ENCODE peak calls at places on chromosomes 12 and 14, in four cellular contexts. V is IMR-90, I is H1, N is K562. F is an unnamed sample.
A peak's percentile ranks its signal among the peaks of the same experiment; 100 is the strongest.

GRCh38 chr12:48142818-48143674 is 14.3 kb downstream of the ASB8 start:
- DNase-seq in V (no peak), I (peak; percentile 51), N (no peak), F (no peak)

GRCh38 chr12:96221391-96221790 is 27.2 kb downstream of the ELK3 start:
- DNase-seq in V (no peak), I (no peak), N (no peak), F (no peak)

GRCh38 chr14:100466111-100466856 is 120.9 kb downstream of the BEGAIN start:
- DNase-seq in V (no peak), I (peak; percentile 69), N (no peak), F (no peak)

GRCh38 chr12:132176358-132176919 is 32.2 kb downstream of the NOC4L start:
- DNase-seq in V (no peak), I (no peak), N (no peak), F (no peak)

GRCh38 chr12:95637471-95638155 is 86.3 kb upstream of the USP44 start:
- DNase-seq in V (peak; percentile 100), I (no peak), N (no peak), F (no peak)

GRCh38 chr12:59847127-59847526 is 251.3 kb downstream of the SLC16A7 start:
- DNase-seq in V (no peak), I (no peak), N (no peak), F (no peak)

GRCh38 chr14:94380225-94381148 is 7.9 kb downstream of the SERPINA1 start:
- DNase-seq in V (no peak), I (no peak), N (no peak), F (no peak)

GRCh38 chr12:44510510-44510909 is 365.6 kb downstream of the NELL2 start:
- DNase-seq in V (no peak), I (no peak), N (no peak), F (no peak)

GRCh38 chr12:78406776-78407335 is 457.7 kb upstream of the SYT1 start:
- DNase-seq in V (peak; percentile 9), I (no peak), N (no peak), F (peak; percentile 5)

GRCh38 chr12:65536876-65537661 is 258.6 kb downstream of the MSRB3 start:
- DNase-seq in V (peak; percentile 100), I (no peak), N (no peak), F (no peak)

GRCh38 chr12:53929527-53929926 is 9.1 kb upstream of the HOXC13 start:
- DNase-seq in V (no peak), I (no peak), N (no peak), F (no peak)

GRCh38 chr14:94115068-94115591 is 4.6 kb downstream of the IFI27 start:
- DNase-seq in V (no peak), I (no peak), N (no peak), F (no peak)

GRCh38 chr14:37901978-37902377 is 305.7 kb upstream of the SSTR1 start:
- DNase-seq in V (peak; percentile 65), I (no peak), N (no peak), F (no peak)

GRCh38 chr14:37899365-37899764 is 303.9 kb downstream of the TTC6 start:
- DNase-seq in V (no peak), I (no peak), N (no peak), F (no peak)

GRCh38 chr14:37900582-37900981 is 305.2 kb downstream of the TTC6 start:
- DNase-seq in V (peak; percentile 25), I (no peak), N (no peak), F (no peak)

GRCh38 chr14:37903561-37904191 is 304.0 kb upstream of the SSTR1 start:
- DNase-seq in V (peak; percentile 59), I (no peak), N (peak; percentile 10), F (no peak)
- TF ChIP-seq CHD1 in V (no peak), I (no peak), N (no peak), F (no peak)

GRCh38 chr12:54937376-54937775 is 47.2 kb downstream of the TESPA1 start:
- DNase-seq in V (no peak), I (no peak), N (no peak), F (no peak)
- TF ChIP-seq CHD1 in V (no peak), I (no peak), N (no peak), F (no peak)

GRCh38 chr14:67559639-67560038 is 26.5 kb downstream of the PLEKHH1 start:
- DNase-seq in V (no peak), I (no peak), N (no peak), F (no peak)
- TF ChIP-seq CHD1 in V (no peak), I (no peak), N (no peak), F (no peak)

DNA sequence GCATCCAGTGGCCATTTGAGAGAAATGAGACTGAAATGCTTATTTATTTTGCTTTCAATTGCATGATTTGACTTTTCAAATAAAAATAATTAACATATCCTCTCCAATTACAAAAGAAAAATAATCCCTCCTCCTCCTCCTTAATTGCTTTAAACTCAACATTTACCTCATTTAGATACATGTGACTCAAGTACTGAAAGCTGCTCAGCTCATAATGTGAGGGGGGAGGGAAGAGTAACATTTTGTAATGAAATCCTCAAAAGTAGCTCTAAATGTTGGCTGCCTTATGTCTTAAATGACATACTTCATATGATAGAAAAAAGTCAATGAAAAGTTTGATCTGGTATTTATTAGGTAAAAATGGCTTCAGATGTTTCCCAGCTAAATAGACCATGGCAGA is 29.0 kb downstream of the DACT1 start:
- DNase-seq in V (no peak), I (no peak), N (no peak), F (no peak)
- TF ChIP-seq CHD1 in V (no peak), I (no peak), N (no peak), F (no peak)

DNA sequence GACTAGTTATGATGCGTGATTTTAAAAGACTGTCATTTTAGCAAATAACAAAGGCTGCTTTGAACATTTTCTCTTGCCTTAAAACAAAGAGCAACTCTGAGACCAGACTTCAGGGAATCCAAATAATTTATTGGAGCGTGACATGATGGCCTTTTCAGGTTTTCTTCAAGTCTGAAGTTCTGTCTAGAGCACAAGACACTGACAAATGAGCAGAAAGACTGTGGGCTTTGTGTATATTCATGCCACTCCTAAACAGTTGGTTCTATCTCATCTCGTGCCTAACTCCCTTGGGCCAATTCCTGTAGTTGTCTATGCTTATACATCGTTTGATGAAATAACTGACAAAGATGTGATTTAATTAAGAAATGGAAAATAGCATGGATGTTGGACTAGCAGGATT is 47.5 kb downstream of the IFT81 start:
- DNase-seq in V (no peak), I (no peak), N (no peak), F (no peak)
- TF ChIP-seq CHD1 in V (no peak), I (no peak), N (no peak), F (no peak)

DNA sequence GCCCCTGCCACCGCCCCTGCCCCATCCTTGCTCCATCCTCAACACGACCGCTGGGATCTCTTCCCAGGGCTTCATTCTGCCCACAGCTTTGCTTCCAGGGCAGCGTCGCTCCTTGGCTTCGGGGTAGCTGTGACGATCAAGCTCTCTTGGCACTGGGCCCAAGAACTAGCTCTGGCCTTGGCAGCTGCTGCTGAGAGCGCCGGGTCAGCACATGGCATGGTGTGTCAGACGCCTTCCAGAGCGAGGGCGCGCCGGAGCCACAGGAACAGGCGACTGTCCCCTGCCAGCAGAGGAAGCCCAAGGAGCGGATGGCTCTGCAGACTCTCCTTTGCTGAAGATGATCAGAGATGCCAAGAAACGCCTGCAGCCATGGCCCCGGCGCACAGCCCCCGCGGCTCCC is 15.9 kb downstream of the RAB35 start:
- DNase-seq in V (peak; percentile 58), I (no peak), N (no peak), F (no peak)
- TF ChIP-seq CHD1 in V (no peak), I (no peak), N (no peak), F (no peak)

GRCh38 chr14:89728964-89729363 is 225.6 kb downstream of the EFCAB11 start:
- DNase-seq in V (no peak), I (no peak), N (no peak), F (no peak)
- TF ChIP-seq CHD1 in V (no peak), I (no peak), N (no peak), F (no peak)

GRCh38 chr12:110666892-110667291 is 22.0 kb downstream of the HVCN1 start:
- DNase-seq in V (no peak), I (no peak), N (no peak), F (no peak)
- TF ChIP-seq CHD1 in V (no peak), I (no peak), N (no peak), F (no peak)

DNA sequence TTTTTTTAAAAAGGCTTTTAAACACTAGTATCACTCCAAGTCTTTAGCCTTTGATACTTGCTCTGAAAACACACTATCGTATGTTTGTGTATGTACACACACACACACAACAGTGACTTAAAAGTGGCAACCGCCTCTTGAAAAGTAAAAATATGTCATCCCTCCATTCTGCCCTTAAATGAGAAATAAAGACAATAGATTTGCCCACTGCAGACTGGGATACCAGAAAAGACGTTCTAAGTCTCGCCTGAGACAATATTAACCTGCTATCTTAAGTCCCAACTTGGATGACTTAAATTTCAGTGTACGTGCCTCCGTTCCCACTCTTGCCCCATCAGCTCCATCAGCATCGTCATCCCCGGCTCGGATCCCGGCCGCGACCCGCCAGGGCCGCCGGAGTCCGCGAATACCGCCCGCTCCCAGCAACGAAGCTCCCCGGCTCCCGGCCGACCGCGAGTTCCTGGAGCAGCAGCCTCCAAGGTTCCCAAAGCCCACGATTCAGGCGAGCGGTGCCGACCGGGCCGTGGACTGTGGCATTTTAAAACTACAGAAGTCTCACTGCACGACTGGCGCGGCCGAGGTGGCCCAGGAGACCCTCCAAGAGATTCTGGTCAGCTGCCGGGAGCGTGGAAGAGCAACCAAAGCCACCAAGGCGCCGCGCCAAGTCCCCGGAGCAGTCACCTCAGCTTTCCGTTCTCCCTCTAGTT is 2.8 kb upstream of the ARID2 start:
- DNase-seq in V (peak; percentile 21), I (peak; percentile 61), N (peak; percentile 50), F (no peak)
- TF ChIP-seq CHD1 in V (no peak), I (no peak), N (peak; percentile 54), F (no peak)